ENCODE peak calls at places on chromosomes 13 and 19, in seven cellular contexts. R, L, B, V, U, H and O are unnamed samples.

GRCh38 chr13:52830946-52831345 is 17.5 kb downstream of the PCDH8 start:
- DNase-seq in B (no peak), V (no peak), U (no peak), L (no peak), R (no peak), H (no peak), O (peak)

GRCh38 chr13:50936681-50937080 is 27.1 kb downstream of the RNASEH2B start:
- DNase-seq in H (no peak), B (no peak), L (no peak), V (no peak), R (peak), U (peak), O (no peak)

GRCh38 chr13:113509989-113510388 is 19.5 kb upstream of the DCUN1D2 start:
- DNase-seq in H (no peak), L (no peak), U (no peak), B (no peak), V (no peak), R (no peak), O (no peak)

GRCh38 chr13:67549331-67549730 is 319.2 kb upstream of the PCDH9 start:
- DNase-seq in V (no peak), L (no peak), U (peak), H (no peak), B (no peak), R (peak), O (peak)

GRCh38 chr19:7665076-7665475 is 3.8 kb upstream of the RETN start:
- DNase-seq in B (no peak), U (peak), H (no peak), V (no peak), L (no peak), R (peak), O (no peak)

GRCh38 chr19:17692566-17692965 is 4.4 kb upstream of the UNC13A start:
- DNase-seq in R (no peak), V (no peak), L (no peak), H (no peak), B (no peak), U (no peak), O (no peak)

GRCh38 chr13:90951663-90952062 is 395.8 kb upstream of the MIR17HG start:
- DNase-seq in U (no peak), B (no peak), V (no peak), H (no peak), L (no peak), R (no peak), O (no peak)

GRCh38 chr13:38871275-38871674 is 119.4 kb downstream of the STOML3 start:
- DNase-seq in R (no peak), B (no peak), L (no peak), H (no peak), U (no peak), V (no peak), O (no peak)

GRCh38 chr19:9362905-9363304 is at the start of gene ZNF177:
- DNase-seq in L (no peak), H (no peak), B (no peak), V (no peak), U (peak), R (no peak), O (peak)

GRCh38 chr13:113369881-113370280 is 6.0 kb upstream of the GRTP1 start:
- DNase-seq in V (no peak), H (no peak), R (no peak), B (no peak), L (peak), U (no peak), O (no peak)

GRCh38 chr13:76889254-76889653 is 3.0 kb upstream of the KCTD12 start:
- DNase-seq in R (no peak), L (no peak), B (no peak), V (no peak), U (no peak), H (no peak), O (no peak)

GRCh38 chr13:23500858-23501257 is 67.4 kb upstream of the SACS start:
- DNase-seq in R (peak), B (no peak), V (no peak), U (peak), H (no peak), L (no peak), O (peak)

GRCh38 chr19:15897738-15898276 is at the start of gene CYP4F2:
- DNase-seq in R (no peak), B (no peak), U (no peak), L (no peak), V (no peak), H (no peak), O (no peak)

GRCh38 chr13:112855859-112856258 is 113.2 kb upstream of the MCF2L start:
- DNase-seq in H (no peak), R (no peak), U (no peak), L (no peak), B (peak), V (no peak), O (no peak)

GRCh38 chr19:46081928-46082727 is 41.3 kb upstream of the IGFL4 start:
- DNase-seq in V (no peak), B (no peak), L (no peak), U (peak), H (no peak), R (peak), O (peak)

GRCh38 chr13:26872444-26873173 is 112.0 kb upstream of the GPR12 start:
- DNase-seq in H (no peak), B (no peak), V (no peak), U (peak), R (peak), L (peak), O (no peak)

GRCh38 chr13:31908696-31909386 is 122.7 kb upstream of the FRY start:
- DNase-seq in L (no peak), R (no peak), B (no peak), U (no peak), V (no peak), H (no peak), O (no peak)

GRCh38 chr13:100788540-100788939 is 113.9 kb upstream of the TMTC4 start:
- DNase-seq in U (no peak), V (no peak), L (no peak), R (no peak), B (no peak), H (no peak), O (no peak)

GRCh38 chr19:33686687-33687541 is 65.2 kb downstream of the CHST8 start:
- DNase-seq in V (no peak), B (peak), H (peak), L (no peak), U (no peak), R (no peak), O (no peak)

GRCh38 chr13:106083620-106084350 is 451.7 kb downstream of the EFNB2 start:
- DNase-seq in R (peak), L (peak), B (no peak), H (no peak), U (peak), V (no peak), O (peak)

GRCh38 chr13:33227927-33228644 is 57.5 kb downstream of the STARD13 start:
- DNase-seq in H (no peak), B (no peak), U (no peak), R (no peak), L (no peak), V (no peak), O (no peak)

GRCh38 chr13:50693755-50694154 is 149.7 kb downstream of the DLEU7 start:
- DNase-seq in V (no peak), B (no peak), R (peak), H (no peak), L (peak), U (peak), O (peak)

GRCh38 chr19:15540435-15540834 is 32.1 kb downstream of the CYP4F22 start:
- DNase-seq in U (no peak), R (no peak), H (no peak), L (no peak), B (no peak), V (no peak), O (no peak)

GRCh38 chr13:110524484-110525254 is 36.9 kb downstream of the RAB20 start:
- DNase-seq in B (no peak), R (no peak), V (no peak), H (no peak), U (no peak), L (peak), O (no peak)

GRCh38 chr13:23695711-23696512 is 125.7 kb downstream of the TNFRSF19 start:
- DNase-seq in B (no peak), U (no peak), L (no peak), H (no peak), V (no peak), R (no peak), O (no peak)

DNA sequence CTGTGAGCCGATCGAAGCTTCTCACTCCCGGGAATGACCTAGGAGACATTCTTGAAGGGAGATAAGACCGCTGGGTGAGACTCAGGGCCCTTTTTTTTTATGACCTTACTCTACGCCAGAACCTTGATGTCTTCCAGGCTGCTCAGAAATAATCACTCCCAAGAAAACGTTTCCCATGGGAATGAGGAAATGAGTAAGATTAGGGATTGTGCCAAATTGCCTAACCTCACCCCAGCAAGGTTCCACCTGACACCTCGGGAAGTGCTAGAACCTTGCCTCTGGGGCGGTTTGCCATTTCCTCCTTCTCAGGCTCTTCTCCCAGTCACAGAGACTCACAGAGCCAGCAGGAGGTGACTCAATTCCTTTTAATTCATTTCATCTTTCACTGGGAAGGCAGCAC is 2.3 kb downstream of the SLC46A3 start:
- DNase-seq in U (peak), H (no peak), B (peak), V (no peak), R (peak), L (no peak), O (peak)
- H3K4me3 ChIP-seq in U (no peak), H (no peak), B (no peak), V (no peak), R (peak), L (no peak), O (no peak)

GRCh38 chr19:56142897-56143434 is 1.9 kb downstream of the ZNF444 start:
- DNase-seq in R (no peak), H (no peak), V (no peak), B (no peak), L (no peak), U (no peak), O (no peak)
- H3K4me3 ChIP-seq in R (no peak), H (no peak), V (no peak), B (no peak), L (no peak), U (no peak), O (no peak)

DNA sequence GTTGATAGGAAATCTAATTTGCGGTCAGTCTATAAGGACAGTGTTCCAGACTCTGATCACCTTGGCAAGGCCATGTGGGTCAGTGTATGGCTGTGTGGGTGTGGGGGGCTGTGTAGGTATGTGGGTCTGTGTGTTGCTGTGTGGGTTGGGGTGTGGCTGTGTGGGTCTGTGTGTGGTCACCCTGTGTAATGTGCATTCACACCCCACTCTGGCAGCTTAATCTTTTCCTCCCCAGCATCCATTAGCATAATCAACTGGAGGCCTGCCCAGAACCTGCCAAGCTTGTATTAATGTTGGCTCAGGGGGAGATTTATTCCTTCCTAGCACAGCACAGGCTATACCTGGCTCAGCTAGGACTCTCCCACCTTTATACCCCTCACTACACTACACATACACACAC is 203.2 kb downstream of the TUBA3C start:
- DNase-seq in L (no peak), B (no peak), H (no peak), U (no peak), R (no peak), V (no peak), O (no peak)
- H3K4me3 ChIP-seq in L (no peak), B (no peak), H (no peak), U (no peak), R (no peak), V (no peak), O (no peak)

GRCh38 chr13:45850020-45850613 is 1.4 kb downstream of the SIAH3 start:
- DNase-seq in R (no peak), L (no peak), V (no peak), B (no peak), U (no peak), H (no peak), O (no peak)
- H3K4me3 ChIP-seq in R (no peak), L (peak), V (no peak), B (no peak), U (no peak), H (no peak), O (no peak)

DNA sequence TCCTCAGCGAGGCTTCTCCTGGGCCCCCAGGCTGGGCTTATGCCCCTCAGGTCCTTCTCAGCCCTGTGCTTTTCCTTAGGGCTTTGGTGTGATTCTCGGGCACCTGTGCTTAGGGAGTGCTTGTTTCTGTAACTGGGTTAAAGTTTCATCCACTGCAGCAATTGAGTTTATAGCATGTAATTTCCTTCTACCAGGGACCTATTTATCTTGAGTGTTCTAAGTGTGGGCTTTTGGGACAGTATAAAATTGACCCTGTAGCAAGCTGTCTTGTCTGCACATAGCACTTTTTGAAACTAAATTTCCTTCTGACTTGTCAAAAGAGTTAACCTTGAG is 47.6 kb downstream of the GATAD2A start:
- DNase-seq in V (no peak), L (no peak), B (no peak), R (no peak), H (no peak), U (no peak), O (no peak)
- H3K4me3 ChIP-seq in V (no peak), L (no peak), B (no peak), R (no peak), H (no peak), U (no peak), O (no peak)

GRCh38 chr19:32266453-32266852 is 79.0 kb upstream of the ZNF507 start:
- DNase-seq in R (no peak), H (no peak), B (no peak), L (no peak), U (no peak), V (no peak), O (no peak)

GRCh38 chr19:32265991-32266390 is 79.4 kb upstream of the ZNF507 start:
- DNase-seq in H (no peak), R (no peak), U (no peak), B (no peak), V (no peak), L (no peak), O (no peak)

GRCh38 chr19:32264568-32264967 is 80.8 kb upstream of the ZNF507 start:
- DNase-seq in R (no peak), B (no peak), U (no peak), V (no peak), L (no peak), H (no peak), O (no peak)

GRCh38 chr19:32269831-32270230 is 75.6 kb upstream of the ZNF507 start:
- DNase-seq in L (no peak), V (no peak), R (no peak), H (no peak), B (no peak), U (no peak), O (no peak)

DNA sequence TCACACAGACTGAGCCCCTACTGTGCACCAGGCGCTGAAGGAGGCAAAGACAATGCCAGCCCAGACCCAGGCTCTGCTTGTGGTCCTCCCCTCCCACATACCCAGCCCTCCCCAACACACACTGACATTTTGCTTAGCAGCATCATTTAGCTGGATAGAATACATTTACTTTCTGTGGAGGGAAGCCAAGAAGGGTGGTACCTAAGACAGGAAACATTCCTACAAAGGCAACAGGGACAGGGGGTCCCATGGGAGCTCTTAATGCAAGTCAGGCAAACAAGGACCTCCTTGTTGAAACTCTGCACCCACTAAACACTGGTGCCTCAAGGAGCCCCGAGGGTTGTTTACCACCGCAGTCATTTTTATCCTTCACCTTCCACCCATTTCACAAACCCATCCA is 77.0 kb upstream of the ZNF507 start:
- DNase-seq in V (no peak), U (no peak), H (no peak), L (no peak), B (no peak), R (no peak), O (no peak)
- H3K4me3 ChIP-seq in V (no peak), U (no peak), H (no peak), L (no peak), B (no peak), R (no peak), O (no peak)

DNA sequence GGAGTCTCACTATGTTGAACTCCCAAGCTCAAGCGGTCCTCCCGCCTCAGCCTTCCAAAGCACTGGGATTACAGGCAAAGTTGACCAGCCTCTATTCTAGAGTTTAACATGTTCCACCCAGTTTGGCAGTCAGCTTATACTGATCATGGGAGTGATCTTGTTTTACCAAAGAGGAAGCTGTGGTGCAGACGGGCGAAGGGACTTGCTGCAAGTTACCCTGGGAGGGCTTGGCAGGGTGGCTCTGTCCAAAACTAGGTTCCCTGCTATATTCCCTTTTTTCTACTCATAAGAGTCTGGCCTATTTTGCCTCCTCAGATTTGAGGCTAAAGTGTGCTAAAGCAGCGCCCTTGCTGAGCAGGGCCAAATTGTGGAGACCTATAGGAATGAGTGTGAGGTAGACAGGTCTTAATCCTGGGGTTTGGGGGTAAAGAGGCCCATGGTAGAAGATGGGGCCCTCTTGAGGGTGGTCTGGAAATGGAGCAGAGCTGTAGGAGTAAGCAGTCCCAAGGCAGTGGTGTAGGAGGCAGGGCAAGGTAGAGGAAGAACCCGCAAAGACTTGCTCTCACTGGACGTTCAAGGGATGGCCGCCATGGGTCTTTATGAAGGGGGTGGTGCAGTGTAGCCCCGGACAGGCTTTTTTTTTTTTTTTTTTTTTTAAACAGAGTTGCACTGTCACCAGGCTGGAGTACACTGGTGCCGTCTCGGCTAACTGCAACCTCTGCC is 3.3 kb downstream of the RPS19 start:
- DNase-seq in H (no peak), R (no peak), L (no peak), U (no peak), B (no peak), V (no peak), O (no peak)
- H3K4me3 ChIP-seq in H (no peak), R (no peak), L (no peak), U (no peak), B (no peak), V (no peak), O (no peak)

DNA sequence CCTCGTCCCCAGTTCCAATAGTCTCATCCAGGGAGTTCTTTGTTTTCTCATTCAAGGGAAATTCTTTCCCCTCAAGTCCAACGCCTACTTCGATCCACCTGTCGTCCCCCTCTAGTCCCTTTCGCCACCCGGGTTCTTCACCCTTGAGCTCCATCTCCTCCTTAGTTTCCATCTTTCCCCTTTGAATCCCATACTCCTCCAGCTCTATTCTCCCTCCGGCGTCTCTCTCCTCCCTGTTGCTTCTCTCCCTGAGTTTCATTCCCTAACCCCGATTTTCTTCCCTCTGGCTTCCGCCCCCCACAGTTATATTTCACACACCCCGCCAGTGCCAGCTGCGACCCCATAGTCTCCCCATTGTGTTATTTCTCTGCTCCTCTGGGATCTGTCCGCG is 628 bp upstream of the SLC17A7 start:
- DNase-seq in V (no peak), U (no peak), R (no peak), B (no peak), H (no peak), L (no peak), O (no peak)
- H3K4me3 ChIP-seq in V (no peak), U (no peak), R (no peak), B (no peak), H (peak), L (peak), O (no peak)

DNA sequence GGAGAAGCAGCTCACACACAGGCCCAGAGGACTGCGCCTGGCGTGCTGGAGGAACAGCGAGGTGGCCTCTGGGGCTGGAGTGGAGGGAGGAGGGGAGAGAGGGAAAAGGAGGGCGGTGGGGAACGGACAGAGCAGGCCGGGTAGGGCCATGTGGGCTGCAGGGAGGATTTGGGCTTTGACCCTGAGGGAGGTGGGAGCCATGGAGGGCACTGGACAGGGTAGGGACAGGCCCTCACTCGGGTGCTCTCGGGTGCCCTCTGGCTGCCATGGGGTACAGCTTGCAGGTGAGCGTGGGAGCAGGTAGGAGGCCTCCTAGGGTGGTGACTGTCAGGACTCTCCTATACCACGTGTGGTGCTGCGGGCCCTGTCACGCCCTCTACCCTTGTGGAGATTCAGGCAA is 22.8 kb downstream of the PLIN4 start:
- DNase-seq in R (no peak), U (no peak), V (no peak), H (no peak), L (peak), B (no peak), O (no peak)
- H3K4me3 ChIP-seq in R (no peak), U (no peak), V (no peak), H (no peak), L (no peak), B (no peak), O (no peak)

GRCh38 chr13:95002968-95003813 is 290.8 kb upstream of the SOX21 start:
- DNase-seq in V (no peak), U (no peak), L (no peak), B (no peak), R (no peak), H (no peak), O (no peak)
- H3K4me3 ChIP-seq in V (no peak), U (peak), L (peak), B (no peak), R (peak), H (peak), O (no peak)